ENCODE peak calls at places on chromosomes 3 and 15, in five cellular contexts. J is K562, Z is GM12878, P is GM12891, L is H1. N is an unnamed sample.

GRCh38 chr15:43370310-43370974 is 401 bp downstream of the ZSCAN29 start:
- DNase-seq in P (peak), Z (no peak), L (no peak), J (peak), N (peak)

GRCh38 chr15:26945046-26945445 is 25.9 kb upstream of the GABRG3 start:
- DNase-seq in P (no peak), L (no peak), Z (no peak), J (no peak), N (no peak)

GRCh38 chr3:44184319-44184953 is 57.2 kb upstream of the TOPAZ1 start:
- DNase-seq in Z (no peak), L (no peak), J (no peak), P (no peak), N (no peak)

GRCh38 chr15:63551400-63551799 is 45.8 kb upstream of the FBXL22 start:
- DNase-seq in P (no peak), J (no peak), L (no peak), Z (no peak), N (no peak)

GRCh38 chr3:160981217-160981938 is 123.8 kb downstream of the B3GALNT1 start:
- DNase-seq in J (no peak), Z (peak), L (no peak), P (no peak), N (no peak)

GRCh38 chr3:78802588-78802930 is 965.2 kb downstream of the ROBO1 start:
- DNase-seq in P (no peak), J (no peak), L (no peak), Z (no peak), N (no peak)

GRCh38 chr3:185744997-185745843 is 79.6 kb downstream of the IGF2BP2 start:
- DNase-seq in P (peak), L (no peak), Z (peak), J (no peak), N (peak)

GRCh38 chr3:61733866-61734265 is 172.5 kb downstream of the PTPRG start:
- DNase-seq in L (no peak), P (no peak), Z (no peak), J (no peak), N (no peak)

GRCh38 chr3:119294402-119294888 is 262 bp downstream of the ARHGAP31 start:
- DNase-seq in P (peak), L (no peak), Z (no peak), J (no peak), N (peak)

GRCh38 chr3:129347446-129347845 is 68.8 kb downstream of the HMCES start:
- DNase-seq in L (no peak), P (no peak), J (no peak), Z (no peak), N (no peak)

GRCh38 chr3:14248477-14248848 is 69.8 kb downstream of the LSM3 start:
- DNase-seq in Z (no peak), P (no peak), L (no peak), J (no peak), N (no peak)

GRCh38 chr3:182284793-182285192 is 508.5 kb upstream of the ATP11B start:
- DNase-seq in L (peak), Z (no peak), J (no peak), P (no peak), N (no peak)

GRCh38 chr3:32405155-32405554 is 13.5 kb downstream of the CMTM7 start:
- DNase-seq in Z (no peak), J (no peak), L (no peak), P (no peak), N (no peak)

GRCh38 chr3:45486926-45487325 is 98.5 kb downstream of the LARS2 start:
- DNase-seq in Z (no peak), J (no peak), L (no peak), P (no peak), N (no peak)

GRCh38 chr3:132773071-132773619 is 50.9 kb upstream of the NPHP3 start:
- DNase-seq in L (no peak), Z (no peak), J (no peak), P (no peak), N (no peak)

GRCh38 chr3:74623261-74623836 is 8.9 kb upstream of the CNTN3 start:
- DNase-seq in Z (no peak), P (no peak), J (no peak), L (no peak), N (no peak)

GRCh38 chr15:46080018-46080417 is 445.2 kb downstream of the SQOR start:
- DNase-seq in P (no peak), J (no peak), Z (no peak), L (no peak), N (no peak)

GRCh38 chr3:113954091-113954685 is 6.4 kb downstream of the ZDHHC23 start:
- DNase-seq in L (no peak), Z (no peak), J (no peak), P (no peak), N (no peak)

GRCh38 chr15:45205192-45205591 is 17.4 kb upstream of the SHF start:
- DNase-seq in L (no peak), Z (peak), P (no peak), J (peak), N (no peak)

GRCh38 chr15:100350434-100351226 is 8.9 kb upstream of the ADAMTS17 start:
- DNase-seq in P (no peak), J (no peak), Z (no peak), L (no peak), N (no peak)

GRCh38 chr3:197260491-197261163 is 37.8 kb downstream of the DLG1 start:
- DNase-seq in Z (no peak), J (no peak), L (no peak), P (no peak), N (no peak)

GRCh38 chr3:39222462-39222861 is 30.1 kb upstream of the XIRP1 start:
- DNase-seq in P (no peak), Z (no peak), L (no peak), J (no peak), N (no peak)

GRCh38 chr3:122767690-122768372 is 25.8 kb downstream of the HSPBAP1 start:
- DNase-seq in J (no peak), P (no peak), L (no peak), Z (no peak), N (no peak)

GRCh38 chr3:134601539-134602439 is 49.0 kb downstream of the KY start:
- DNase-seq in L (peak), P (no peak), J (peak), Z (no peak), N (no peak)

GRCh38 chr3:128278761-128279593 is 125.7 kb downstream of the EEFSEC start:
- DNase-seq in Z (no peak), L (no peak), P (no peak), J (no peak), N (no peak)

GRCh38 chr3:182067423-182067822 is 355.7 kb downstream of the SOX2 start:
- DNase-seq in Z (no peak), P (no peak), J (no peak), L (no peak), N (no peak)

GRCh38 chr15:101807345-101807945 is 4.1 kb downstream of the OR4F6 start:
- DNase-seq in Z (no peak), L (no peak), P (no peak), J (no peak), N (no peak)

GRCh38 chr3:115401298-115401697 is 222.0 kb upstream of the GAP43 start:
- DNase-seq in L (no peak), P (no peak), Z (no peak), J (no peak), N (no peak)

GRCh38 chr3:64079369-64080160 is 56.3 kb upstream of the PSMD6 start:
- DNase-seq in J (no peak), Z (no peak), L (no peak), P (no peak), N (no peak)

GRCh38 chr15:50808728-50809127 is 43.2 kb upstream of the SPPL2A start:
- DNase-seq in P (no peak), L (no peak), J (no peak), Z (no peak), N (no peak)

GRCh38 chr15:91235376-91235775 is 135.3 kb downstream of the SV2B start:
- DNase-seq in P (no peak), L (no peak), J (no peak), Z (no peak), N (no peak)

GRCh38 chr3:129686941-129687340 is 80.5 kb upstream of the PLXND1 start:
- DNase-seq in P (no peak), J (peak), L (no peak), Z (no peak), N (no peak)

GRCh38 chr15:62483817-62484216 is 318.7 kb upstream of the C2CD4B start:
- DNase-seq in Z (no peak), J (no peak), P (no peak), L (no peak), N (no peak)

GRCh38 chr3:168251371-168251770 is 155.6 kb upstream of the GOLIM4 start:
- DNase-seq in J (no peak), P (no peak), L (no peak), Z (peak), N (peak)

GRCh38 chr3:43094851-43095250 is 11.0 kb downstream of the POMGNT2 start:
- DNase-seq in Z (no peak), J (no peak), P (no peak), L (no peak), N (no peak)

DNA sequence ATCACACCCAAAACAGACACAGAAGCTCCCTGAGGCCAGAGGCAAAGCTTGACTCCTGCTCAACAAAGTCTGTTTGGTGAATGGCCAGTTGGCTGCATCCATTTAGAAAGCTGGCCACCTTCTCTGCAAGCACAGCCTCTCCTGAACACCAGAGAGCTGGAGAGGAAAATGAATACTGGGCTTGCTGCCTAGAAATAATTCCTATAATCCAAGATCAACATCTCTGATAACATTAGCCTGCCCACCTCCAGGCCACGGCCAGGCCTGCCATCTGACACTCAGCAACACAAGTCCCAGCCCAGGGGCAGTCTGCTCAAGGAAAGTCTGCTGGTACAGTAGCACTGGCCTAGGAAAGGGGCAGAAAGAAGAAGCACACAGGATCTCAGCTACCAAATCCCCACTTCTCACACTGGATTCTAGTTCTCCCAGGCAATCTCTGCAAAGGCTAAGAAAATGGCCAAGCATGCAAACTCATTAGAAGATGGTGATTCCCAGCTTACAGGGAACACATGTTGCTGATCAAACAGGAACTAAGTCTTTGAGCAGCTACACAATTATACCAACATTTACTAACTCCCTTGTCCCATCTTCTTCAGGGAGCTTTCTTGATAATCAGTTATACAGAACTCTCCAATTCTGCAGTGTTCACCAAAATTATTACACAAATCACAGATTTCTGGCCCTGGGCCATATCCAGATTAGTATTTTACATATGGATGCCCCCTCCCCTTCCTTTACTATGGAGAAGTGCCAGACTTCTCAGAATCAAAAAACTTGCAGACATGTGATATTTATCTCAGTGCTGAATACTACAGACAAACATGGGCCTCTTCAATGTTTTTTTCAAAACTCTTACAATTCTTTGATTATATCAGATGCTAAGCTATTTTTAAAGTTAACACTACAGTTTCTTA is 9.9 kb downstream of the TBC1D2B start:
- DNase-seq in P (no peak), Z (no peak), J (no peak), L (no peak), N (no peak)
- TF ChIP-seq TAF1 in P (no peak), Z (no peak), J (no peak), L (no peak), N (no peak)

DNA sequence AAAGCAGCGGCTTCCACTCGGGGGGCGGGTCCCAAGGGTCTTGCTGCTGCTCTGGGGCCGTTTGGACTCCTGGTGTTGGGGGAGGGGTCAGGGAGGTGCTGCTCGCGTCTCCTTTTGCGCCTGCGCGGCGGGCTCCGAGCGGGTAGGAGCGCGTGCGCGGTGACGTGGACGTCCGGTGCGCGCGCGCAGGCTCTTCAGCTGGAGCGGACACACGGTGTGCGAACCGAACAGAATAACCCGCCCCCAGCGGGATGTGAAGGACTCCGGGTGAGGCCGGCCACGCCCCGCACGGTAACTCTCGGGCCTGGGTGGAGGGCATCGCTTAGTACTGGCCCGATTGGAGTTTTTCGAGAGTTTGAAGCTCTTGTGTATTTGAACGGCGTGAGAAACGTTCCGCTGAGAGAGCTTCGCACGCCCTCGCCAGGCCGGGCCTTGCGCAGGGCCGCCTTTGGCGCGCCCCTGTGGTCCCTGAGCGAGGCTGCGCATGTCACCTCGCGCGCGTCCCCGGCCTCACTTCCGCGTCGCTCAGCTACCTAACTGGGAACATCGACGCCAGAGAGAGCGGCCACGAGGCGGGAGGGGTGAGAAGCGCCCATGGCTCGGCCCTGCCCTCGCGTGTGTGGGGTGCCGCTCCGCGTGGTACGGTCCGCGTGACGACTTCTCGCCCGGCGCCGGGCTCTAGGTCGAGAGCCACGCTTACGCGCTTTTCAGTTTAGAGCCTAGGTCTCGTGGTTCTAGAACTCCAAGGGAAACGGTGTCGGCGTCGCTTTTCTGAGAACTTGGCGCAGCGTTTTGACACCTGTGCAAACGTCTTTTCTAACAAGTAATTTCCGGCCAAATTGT is at the start of gene MGA:
- DNase-seq in P (peak), L (peak), Z (peak), J (peak), N (peak)
- TF ChIP-seq POLR2AphosphoS5 in P (peak), L (peak), Z (peak), J (peak), N (peak)

DNA sequence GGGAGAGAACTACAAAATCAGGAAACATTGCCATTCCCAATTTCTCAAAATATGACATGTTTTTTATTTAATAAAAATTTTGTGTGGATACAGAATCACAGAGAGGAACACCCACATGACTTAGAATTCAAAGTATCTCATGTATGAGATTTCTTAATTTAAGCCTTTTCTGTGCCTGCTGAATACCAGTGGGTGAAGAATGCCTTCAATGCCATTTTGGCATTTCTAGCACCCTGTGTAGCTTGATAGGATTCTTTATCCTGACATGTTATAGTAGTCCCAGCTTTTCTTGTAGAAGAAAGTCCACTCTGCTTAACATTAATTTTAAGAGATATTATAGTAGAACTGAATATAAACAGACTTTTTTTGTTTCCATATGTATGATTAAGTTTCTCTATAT is 3.1 kb upstream of the SLMAP start:
- DNase-seq in J (no peak), P (no peak), L (no peak), Z (no peak), N (no peak)
- TF ChIP-seq TAF1 in J (no peak), P (no peak), L (no peak), Z (no peak), N (no peak)

GRCh38 chr3:54630111-54630623 is 297.7 kb downstream of the LRTM1 start:
- DNase-seq in J (no peak), L (no peak), Z (no peak), P (no peak), N (no peak)
- TF ChIP-seq POLR2AphosphoS5 in J (no peak), L (peak), Z (no peak), P (no peak), N (no peak)

DNA sequence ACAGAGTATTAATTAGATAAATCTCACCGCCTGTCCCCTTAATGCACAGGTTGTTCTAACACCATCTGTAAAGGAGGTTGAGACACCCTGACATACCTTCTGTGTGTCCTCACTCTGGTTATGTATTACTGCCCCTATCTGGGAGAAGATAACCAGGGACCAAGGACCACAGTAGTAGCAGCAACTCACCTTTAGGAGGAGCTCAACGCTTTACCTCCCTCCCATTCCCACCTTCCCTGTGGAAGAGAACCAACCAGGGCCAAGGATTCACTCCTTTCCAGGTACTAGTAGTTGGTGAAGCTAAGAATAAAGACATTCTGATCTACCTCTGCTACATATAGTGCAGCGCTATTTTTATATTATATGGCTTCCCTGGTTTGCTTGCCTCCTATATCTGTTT is 232.6 kb downstream of the MEX3B start:
- DNase-seq in L (peak), P (no peak), Z (no peak), J (peak), N (no peak)
- TF ChIP-seq TAF1 in L (no peak), P (no peak), Z (no peak), J (no peak), N (no peak)

GRCh38 chr3:15298504-15298903 is 33.9 kb downstream of the SH3BP5 start:
- DNase-seq in L (no peak), P (no peak), J (no peak), Z (no peak), N (no peak)

GRCh38 chr3:15294914-15295313 is 37.5 kb downstream of the SH3BP5 start:
- DNase-seq in L (no peak), J (no peak), P (no peak), Z (no peak), N (no peak)

GRCh38 chr3:15292765-15293522 is 39.4 kb downstream of the SH3BP5 start:
- DNase-seq in Z (no peak), J (no peak), P (no peak), L (no peak), N (no peak)

GRCh38 chr3:15297592-15298350 is 34.6 kb downstream of the SH3BP5 start:
- DNase-seq in L (no peak), J (peak), P (no peak), Z (no peak), N (no peak)

GRCh38 chr3:15295506-15295905 is 36.9 kb downstream of the SH3BP5 start:
- DNase-seq in P (no peak), L (no peak), Z (no peak), J (no peak), N (no peak)
- TF ChIP-seq POLR2AphosphoS5 in P (no peak), L (no peak), Z (no peak), J (no peak), N (no peak)

GRCh38 chr15:83108266-83109219 is 1.1 kb downstream of the TM6SF1 start:
- DNase-seq in Z (peak), P (peak), L (no peak), J (no peak), N (peak)
- TF ChIP-seq TAF1 in Z (no peak), P (no peak), L (no peak), J (no peak), N (no peak)

GRCh38 chr3:73511555-73511954 is 113.2 kb downstream of the PDZRN3 start:
- DNase-seq in L (no peak), J (no peak), P (no peak), Z (no peak), N (no peak)
- TF ChIP-seq POLR2AphosphoS5 in L (no peak), J (no peak), P (no peak), Z (no peak), N (no peak)

DNA sequence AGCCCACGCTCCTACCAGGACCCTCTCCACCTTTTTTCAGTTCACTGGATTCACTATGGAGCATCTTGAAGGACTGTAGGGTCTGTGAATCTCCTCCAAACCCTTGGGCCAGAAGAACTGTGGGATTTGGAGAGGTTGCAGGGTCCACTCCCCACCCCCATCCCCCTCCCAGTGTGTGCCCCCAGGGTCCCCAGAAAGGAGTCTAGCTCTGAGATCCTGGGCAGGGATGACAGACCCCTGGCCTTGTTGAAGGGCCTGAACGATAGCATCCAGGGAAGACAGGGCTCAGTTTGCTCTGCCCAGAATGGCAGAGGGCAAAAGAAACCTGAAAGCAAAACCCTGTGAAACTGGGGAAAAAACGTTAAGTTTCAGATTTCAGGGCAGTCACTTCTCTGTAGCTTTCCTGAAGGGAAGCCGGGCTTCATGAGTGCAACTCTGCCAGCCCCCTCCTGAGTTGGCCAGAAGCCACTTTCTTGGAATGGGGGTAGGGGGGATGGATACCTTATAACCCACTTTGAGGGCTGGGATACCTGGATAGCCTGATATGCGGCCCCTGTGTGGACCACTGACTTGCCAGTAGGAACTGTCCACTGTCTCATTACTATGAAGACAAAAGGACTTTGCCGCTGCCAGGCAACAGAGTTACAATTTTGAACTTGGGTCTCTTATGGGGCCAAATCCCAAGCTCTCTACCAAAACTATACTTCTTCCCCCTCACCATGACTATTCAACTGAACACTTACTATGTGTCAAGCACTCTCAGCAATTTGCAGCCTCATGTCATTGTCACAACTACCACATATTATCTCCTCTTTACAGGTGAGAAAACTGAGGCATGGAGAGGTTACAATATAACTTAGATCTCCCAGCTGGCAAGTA is 1.6 kb upstream of the CISH start:
- DNase-seq in P (no peak), Z (no peak), L (no peak), J (no peak), N (no peak)
- TF ChIP-seq TAF1 in P (no peak), Z (no peak), L (no peak), J (no peak), N (no peak)

N was measured in GM12892.